ENCODE peak calls at places on chromosomes 12 and 14, in five cellular contexts. W, F, S, Q and Y are unnamed samples.

GRCh38 chr14:77007975-77008421 is 20.5 kb downstream of the IRF2BPL start:
- DNase-seq in F (no peak), Q (peak; percentile 86), S (no peak), W (peak; percentile 82), Y (peak; percentile 95)

GRCh38 chr14:22598896-22599244 is 770 bp downstream of the ABHD4 start:
- DNase-seq in F (no peak), Q (no peak), S (peak; percentile 16), W (no peak), Y (no peak)

GRCh38 chr12:64318605-64319004 is 72.0 kb downstream of the C12orf56 start:
- DNase-seq in F (no peak), W (no peak), S (no peak), Q (no peak), Y (no peak)

GRCh38 chr12:24038211-24038997 is 88.9 kb upstream of the SOX5 start:
- DNase-seq in Q (no peak), S (no peak), F (no peak), W (no peak), Y (no peak)

GRCh38 chr12:89261982-89262381 is 90.3 kb downstream of the DUSP6 start:
- DNase-seq in S (no peak), F (no peak), Q (no peak), W (no peak), Y (no peak)

GRCh38 chr12:124588689-124589318 is 21.4 kb upstream of the NCOR2 start:
- DNase-seq in Q (no peak), S (no peak), W (no peak), F (no peak), Y (peak; percentile 78)

GRCh38 chr12:87368259-87368658 is 660.9 kb downstream of the C12orf50 start:
- DNase-seq in S (no peak), W (no peak), F (no peak), Q (no peak), Y (no peak)

GRCh38 chr12:28051516-28052456 is 79.3 kb upstream of the PTHLH start:
- DNase-seq in W (no peak), Q (no peak), S (no peak), F (no peak), Y (peak; percentile 38)

GRCh38 chr14:75303415-75303814 is 24.8 kb downstream of the FOS start:
- DNase-seq in F (peak; percentile 47), S (peak; percentile 60), W (no peak), Q (peak; percentile 81), Y (no peak)

GRCh38 chr12:45377815-45378214 is 161.9 kb downstream of the ANO6 start:
- DNase-seq in W (no peak), S (no peak), F (no peak), Q (no peak), Y (no peak)

GRCh38 chr12:79638490-79638889 is 52.3 kb downstream of the PAWR start:
- DNase-seq in Q (no peak), F (no peak), W (no peak), S (no peak), Y (no peak)

GRCh38 chr14:50067723-50068495 is 48.5 kb downstream of the VCPKMT start:
- DNase-seq in S (peak; percentile 21), Q (no peak), F (no peak), W (no peak), Y (no peak)

GRCh38 chr14:77485901-77486678 is 12.5 kb downstream of the ISM2 start:
- DNase-seq in W (no peak), F (no peak), S (no peak), Q (no peak), Y (no peak)

GRCh38 chr12:10283028-10283427 is 24.6 kb upstream of the KLRD1 start:
- DNase-seq in F (no peak), W (no peak), S (no peak), Q (no peak), Y (no peak)

GRCh38 chr12:111438501-111438900 is 32.8 kb downstream of the SH2B3 start:
- DNase-seq in Q (peak; percentile 84), F (peak; percentile 55), W (peak; percentile 85), S (no peak), Y (peak; percentile 84)

GRCh38 chr12:89707623-89707991 is 1.0 kb downstream of the ATP2B1 start:
- DNase-seq in W (peak; percentile 83), F (no peak), S (no peak), Q (peak; percentile 75), Y (peak; percentile 75)

GRCh38 chr12:48969847-48970701 is 1.5 kb downstream of the WNT10B start:
- DNase-seq in Q (peak; percentile 81), F (no peak), W (peak; percentile 79), S (no peak), Y (no peak)

GRCh38 chr12:49233842-49234526 is 30.9 kb upstream of the TUBA1C start:
- DNase-seq in S (no peak), W (peak; percentile 92), F (no peak), Q (peak; percentile 86), Y (peak; percentile 79)

GRCh38 chr12:34597548-34598351 is 575.5 kb downstream of the ALG10 start:
- DNase-seq in S (no peak), W (peak; percentile 34), Q (peak; percentile 55), F (no peak), Y (peak; percentile 20)

GRCh38 chr12:34598851-34599529 is 576.7 kb downstream of the ALG10 start:
- DNase-seq in W (peak; percentile 26), S (no peak), Q (peak; percentile 59), F (no peak), Y (peak; percentile 32)

GRCh38 chr12:34599530-34600513 is 577.5 kb downstream of the ALG10 start:
- DNase-seq in Q (peak; percentile 49), S (no peak), W (peak; percentile 22), F (no peak), Y (peak; percentile 64)

GRCh38 chr12:34598352-34598827 is 576.1 kb downstream of the ALG10 start:
- DNase-seq in S (no peak), W (no peak), F (no peak), Q (no peak), Y (peak; percentile 39)

DNA sequence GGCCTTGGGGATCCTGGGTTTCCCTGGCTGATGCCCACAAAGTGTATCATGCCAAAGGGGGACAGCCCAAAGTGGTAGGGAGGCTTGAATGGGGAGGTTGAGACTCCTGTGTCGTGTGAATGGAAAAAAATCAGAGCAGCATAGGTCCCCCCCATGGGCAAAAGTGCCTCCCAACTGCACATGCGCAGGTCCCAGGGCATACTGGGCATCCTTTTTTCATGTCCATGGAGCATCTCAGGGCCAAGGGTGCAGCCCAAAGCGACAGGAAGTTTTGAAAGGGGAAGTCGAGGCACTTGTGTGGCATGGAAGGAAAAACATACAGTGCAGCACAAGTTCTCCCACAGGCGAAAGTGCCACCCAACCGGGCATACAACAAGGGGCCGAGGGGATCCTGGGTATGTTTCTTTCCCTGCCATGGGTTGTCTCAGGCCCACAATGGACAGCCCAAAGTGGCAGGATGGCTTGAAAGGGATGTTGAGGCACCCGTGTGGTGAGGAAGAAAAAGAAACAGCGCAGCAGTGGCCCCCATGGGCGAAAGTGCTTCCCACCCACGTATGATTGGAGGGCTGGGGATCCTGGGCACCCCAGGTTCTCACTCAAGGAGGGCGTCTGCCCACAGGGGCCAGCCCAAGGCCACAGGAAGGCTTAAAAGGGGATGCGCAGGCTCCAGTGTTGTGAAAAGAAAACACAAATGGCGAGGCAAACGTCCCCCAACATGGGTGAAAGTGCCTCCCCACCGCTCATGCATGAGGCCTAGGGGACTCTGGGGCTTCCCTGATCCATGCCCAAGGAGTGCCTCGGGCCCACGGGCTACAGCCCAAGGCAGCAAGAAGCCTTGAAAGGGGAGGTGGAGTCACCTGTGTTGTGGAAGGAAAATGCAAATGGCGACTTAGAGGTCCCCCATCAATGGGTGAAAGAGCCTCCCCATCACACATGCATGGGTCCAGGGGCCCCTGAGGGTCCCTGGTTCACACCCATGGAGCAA is 573.7 kb downstream of the ALG10 start:
- DNase-seq in F (no peak), S (no peak), W (peak; percentile 33), Q (peak; percentile 59), Y (peak; percentile 60)
- H3K9me3 ChIP-seq in F (peaks cover 78% of the 10 kb centered on the region), S (peaks cover 26% of the 10 kb centered on the region), W (peaks cover 100% of the 10 kb centered on the region), Q (peaks cover 3% of the 10 kb centered on the region), Y (peaks cover 11% of the 10 kb centered on the region)

GRCh38 chr12:93877446-93877845 is 200.3 kb downstream of the CRADD start:
- DNase-seq in Q (no peak), W (no peak), F (no peak), S (no peak), Y (no peak)
- H3K9me3 ChIP-seq in Q (no peaks in the 10 kb centered on the region), W (peaks cover 42% of the 10 kb centered on the region), F (peaks cover 45% of the 10 kb centered on the region), S (peaks cover 4% of the 10 kb centered on the region), Y (peaks cover 2% of the 10 kb centered on the region)

DNA sequence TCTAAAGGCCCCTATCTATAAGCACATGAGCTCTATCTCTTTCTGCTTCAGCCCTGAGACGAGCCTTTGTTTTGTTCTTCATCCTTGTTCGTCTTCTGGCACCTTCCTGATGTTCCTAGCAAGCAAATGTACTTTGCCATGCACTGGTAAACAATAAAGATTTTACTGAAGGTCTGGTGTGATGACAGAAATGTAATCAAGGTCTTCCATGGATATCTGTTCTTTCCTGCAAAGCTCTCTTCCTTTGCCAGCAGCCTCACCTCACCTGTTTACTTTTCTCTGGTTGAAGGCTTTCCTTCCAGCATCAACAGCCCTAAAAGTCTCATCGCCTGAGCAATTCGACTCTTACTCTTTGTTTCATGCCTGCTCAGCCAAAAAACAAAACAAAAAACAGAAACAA is 330.3 kb downstream of the PCNX1 start:
- DNase-seq in W (no peak), F (no peak), S (no peak), Q (no peak), Y (no peak)
- H3K9me3 ChIP-seq in W (no peaks in the 10 kb centered on the region), F (no peaks in the 10 kb centered on the region), S (no peaks in the 10 kb centered on the region), Q (no peaks in the 10 kb centered on the region), Y (no peaks in the 10 kb centered on the region)

DNA sequence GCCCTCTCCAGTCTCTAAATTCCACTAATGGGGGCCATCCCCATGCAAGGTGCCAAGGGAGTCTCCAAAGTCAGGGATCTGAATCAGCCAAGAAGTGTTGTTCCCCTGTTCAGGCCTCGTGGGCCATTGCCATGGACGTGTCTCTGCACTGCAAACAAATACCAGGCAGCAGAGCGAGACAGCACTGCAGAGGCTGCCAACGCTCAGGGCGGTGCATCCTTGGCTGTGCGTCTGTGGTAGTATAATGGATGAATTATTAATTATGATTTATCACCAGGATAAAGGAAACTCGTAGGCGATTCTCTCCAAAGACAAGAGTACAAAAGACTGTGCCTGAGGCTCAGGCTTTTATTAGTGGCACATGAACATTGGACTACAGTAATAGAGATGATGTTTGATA is 122.3 kb upstream of the NTF3 start:
- DNase-seq in F (no peak), Q (no peak), S (no peak), W (no peak), Y (peak; percentile 42)
- H3K9me3 ChIP-seq in F (peaks cover 4% of the 10 kb centered on the region), Q (no peaks in the 10 kb centered on the region), S (no peaks in the 10 kb centered on the region), W (peaks cover 7% of the 10 kb centered on the region), Y (peaks cover 4% of the 10 kb centered on the region)

DNA sequence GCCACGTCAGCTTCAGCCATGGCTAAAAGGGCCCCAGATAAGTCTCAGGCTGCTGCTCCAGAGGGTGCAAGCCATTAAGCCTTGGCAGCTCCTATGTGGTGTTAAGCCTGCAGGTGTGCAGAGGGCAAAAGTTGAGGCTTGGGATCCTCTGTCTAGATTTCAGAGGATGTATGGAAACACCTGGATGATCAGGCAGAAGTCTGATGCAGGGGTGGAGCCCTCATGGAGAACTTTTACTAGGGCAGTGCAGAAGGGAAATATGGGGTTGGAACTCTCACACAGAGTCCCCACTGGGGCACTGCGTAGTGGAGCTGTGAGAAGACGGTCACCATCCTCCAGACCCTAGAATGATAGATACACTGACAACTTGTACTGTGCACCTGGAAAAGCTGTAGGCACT is 47.9 kb downstream of the SDR9C7 start:
- DNase-seq in S (no peak), W (no peak), Q (no peak), F (no peak), Y (no peak)
- H3K9me3 ChIP-seq in S (peaks cover 3% of the 10 kb centered on the region), W (peaks cover 30% of the 10 kb centered on the region), Q (no peaks in the 10 kb centered on the region), F (peaks cover 21% of the 10 kb centered on the region), Y (no peaks in the 10 kb centered on the region)

DNA sequence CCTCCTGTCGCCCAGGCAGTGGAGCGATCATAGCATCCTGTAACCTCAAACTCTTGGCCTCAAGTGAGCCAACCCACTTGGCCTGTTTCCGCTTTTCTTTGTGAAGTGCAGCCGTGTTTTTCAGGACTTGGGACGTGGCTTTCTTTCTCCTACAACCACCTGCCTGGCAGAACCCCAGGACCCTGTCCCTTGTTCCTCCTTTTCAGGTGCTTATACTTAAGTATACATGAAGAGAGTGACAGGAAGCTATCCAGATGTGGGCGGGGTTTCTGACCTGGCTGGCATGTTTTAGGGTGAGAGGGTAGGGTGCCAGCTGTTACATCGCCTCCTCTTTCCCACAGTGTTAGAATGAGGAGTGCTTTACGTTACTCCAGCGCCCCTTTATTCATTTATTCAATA is 684 bp downstream of the ZNF140 start:
- DNase-seq in Q (no peak), S (no peak), F (no peak), W (no peak), Y (no peak)
- H3K9me3 ChIP-seq in Q (peaks cover 19% of the 10 kb centered on the region), S (peaks cover 7% of the 10 kb centered on the region), F (peaks cover 83% of the 10 kb centered on the region), W (peaks cover 85% of the 10 kb centered on the region), Y (peaks cover 60% of the 10 kb centered on the region)